ENCODE peak calls at places on chromosomes 5 and 9, in six cellular contexts. One of them, this sample, is unnamed.

GRCh38 chr5:1747803-1748085 is 51.9 kb downstream of the MRPL36 start:
- DNase-seq in CD8-positive, alpha-beta memory T cell: no peak
- DNase-seq in IMR-90: no peak
- DNase-seq in naive thymus-derived CD4-positive, alpha-beta T cell: no peak
- DNase-seq in GM23248: no peak
- DNase-seq in effector memory CD4-positive, alpha-beta T cell: no peak
- DNase-seq in this sample: peak; percentile 3

GRCh38 chr9:129270205-129270604 is 92.1 kb upstream of the IER5L start:
- DNase-seq in naive thymus-derived CD4-positive, alpha-beta T cell: no peak
- DNase-seq in IMR-90: no peak
- DNase-seq in GM23248: no peak
- DNase-seq in effector memory CD4-positive, alpha-beta T cell: no peak
- DNase-seq in CD8-positive, alpha-beta memory T cell: peak; percentile 41
- DNase-seq in this sample: no peak

GRCh38 chr5:25444697-25445096 is 799.9 kb upstream of the CDH10 start:
- DNase-seq in GM23248: no peak
- DNase-seq in effector memory CD4-positive, alpha-beta T cell: no peak
- DNase-seq in CD8-positive, alpha-beta memory T cell: no peak
- DNase-seq in naive thymus-derived CD4-positive, alpha-beta T cell: no peak
- DNase-seq in IMR-90: no peak
- DNase-seq in this sample: no peak

GRCh38 chr9:121690316-121690715 is 38.9 kb downstream of the DAB2IP start:
- DNase-seq in IMR-90: no peak
- DNase-seq in naive thymus-derived CD4-positive, alpha-beta T cell: no peak
- DNase-seq in effector memory CD4-positive, alpha-beta T cell: no peak
- DNase-seq in CD8-positive, alpha-beta memory T cell: no peak
- DNase-seq in GM23248: peak; percentile 50
- DNase-seq in this sample: no peak

GRCh38 chr9:95084254-95084934 is 233.1 kb downstream of the FANCC start:
- DNase-seq in GM23248: no peak
- DNase-seq in effector memory CD4-positive, alpha-beta T cell: no peak
- DNase-seq in CD8-positive, alpha-beta memory T cell: no peak
- DNase-seq in IMR-90: no peak
- DNase-seq in naive thymus-derived CD4-positive, alpha-beta T cell: no peak
- DNase-seq in this sample: no peak

GRCh38 chr5:43191740-43192557 is at the start of gene NIM1K:
- DNase-seq in effector memory CD4-positive, alpha-beta T cell: peak; percentile 3
- DNase-seq in GM23248: peak; percentile 54
- DNase-seq in IMR-90: peak; percentile 27
- DNase-seq in naive thymus-derived CD4-positive, alpha-beta T cell: peak; percentile 13
- DNase-seq in CD8-positive, alpha-beta memory T cell: peak; percentile 25
- DNase-seq in this sample: peak; percentile 11

GRCh38 chr9:10613413-10613812 is 611 bp upstream of the PTPRD start:
- DNase-seq in naive thymus-derived CD4-positive, alpha-beta T cell: no peak
- DNase-seq in IMR-90: no peak
- DNase-seq in effector memory CD4-positive, alpha-beta T cell: no peak
- DNase-seq in CD8-positive, alpha-beta memory T cell: no peak
- DNase-seq in GM23248: no peak
- DNase-seq in this sample: no peak

GRCh38 chr5:171855798-171856772 is 70.5 kb downstream of the SMIM23 start:
- DNase-seq in GM23248: no peak
- DNase-seq in CD8-positive, alpha-beta memory T cell: peak; percentile 1
- DNase-seq in IMR-90: peak; percentile 32
- DNase-seq in effector memory CD4-positive, alpha-beta T cell: no peak
- DNase-seq in naive thymus-derived CD4-positive, alpha-beta T cell: no peak
- DNase-seq in this sample: no peak

GRCh38 chr5:83846601-83847000 is 125.9 kb upstream of the HAPLN1 start:
- DNase-seq in naive thymus-derived CD4-positive, alpha-beta T cell: no peak
- DNase-seq in IMR-90: no peak
- DNase-seq in GM23248: no peak
- DNase-seq in effector memory CD4-positive, alpha-beta T cell: no peak
- DNase-seq in CD8-positive, alpha-beta memory T cell: no peak
- DNase-seq in this sample: no peak

GRCh38 chr5:163915481-163915961 is 410.1 kb downstream of the MAT2B start:
- DNase-seq in effector memory CD4-positive, alpha-beta T cell: no peak
- DNase-seq in naive thymus-derived CD4-positive, alpha-beta T cell: no peak
- DNase-seq in CD8-positive, alpha-beta memory T cell: no peak
- DNase-seq in GM23248: no peak
- DNase-seq in IMR-90: peak; percentile 57
- DNase-seq in this sample: no peak

GRCh38 chr5:150298701-150299451 is 3.8 kb downstream of the ARSI start:
- DNase-seq in naive thymus-derived CD4-positive, alpha-beta T cell: no peak
- DNase-seq in GM23248: peak; percentile 99
- DNase-seq in IMR-90: peak; percentile 99
- DNase-seq in effector memory CD4-positive, alpha-beta T cell: no peak
- DNase-seq in CD8-positive, alpha-beta memory T cell: no peak
- DNase-seq in this sample: no peak

GRCh38 chr5:154403776-154404387 is 41.9 kb upstream of the SAP30L start:
- DNase-seq in CD8-positive, alpha-beta memory T cell: no peak
- DNase-seq in GM23248: peak; percentile 26
- DNase-seq in IMR-90: no peak
- DNase-seq in effector memory CD4-positive, alpha-beta T cell: no peak
- DNase-seq in naive thymus-derived CD4-positive, alpha-beta T cell: no peak
- DNase-seq in this sample: no peak

GRCh38 chr9:121178676-121179372 is 22.8 kb downstream of the RAB14 start:
- DNase-seq in naive thymus-derived CD4-positive, alpha-beta T cell: no peak
- DNase-seq in GM23248: no peak
- DNase-seq in effector memory CD4-positive, alpha-beta T cell: no peak
- DNase-seq in CD8-positive, alpha-beta memory T cell: no peak
- DNase-seq in IMR-90: no peak
- DNase-seq in this sample: no peak

GRCh38 chr5:84885479-84886258 is 501.0 kb upstream of the EDIL3 start:
- DNase-seq in effector memory CD4-positive, alpha-beta T cell: no peak
- DNase-seq in GM23248: no peak
- DNase-seq in IMR-90: peak; percentile 78
- DNase-seq in naive thymus-derived CD4-positive, alpha-beta T cell: no peak
- DNase-seq in CD8-positive, alpha-beta memory T cell: no peak
- DNase-seq in this sample: peak; percentile 66

GRCh38 chr5:79229357-79230174 is 6.4 kb upstream of the JMY start:
- DNase-seq in GM23248: peak; percentile 88
- DNase-seq in naive thymus-derived CD4-positive, alpha-beta T cell: no peak
- DNase-seq in effector memory CD4-positive, alpha-beta T cell: peak; percentile 11
- DNase-seq in CD8-positive, alpha-beta memory T cell: no peak
- DNase-seq in IMR-90: peak; percentile 81
- DNase-seq in this sample: no peak

GRCh38 chr5:115415143-115415491 is 118.7 kb upstream of the CCDC112 start:
- DNase-seq in effector memory CD4-positive, alpha-beta T cell: no peak
- DNase-seq in naive thymus-derived CD4-positive, alpha-beta T cell: no peak
- DNase-seq in GM23248: peak; percentile 79
- DNase-seq in IMR-90: peak; percentile 82
- DNase-seq in CD8-positive, alpha-beta memory T cell: no peak
- DNase-seq in this sample: no peak

GRCh38 chr5:143261748-143262392 is 141.6 kb downstream of the NR3C1 start:
- DNase-seq in GM23248: peak; percentile 88
- DNase-seq in naive thymus-derived CD4-positive, alpha-beta T cell: no peak
- DNase-seq in effector memory CD4-positive, alpha-beta T cell: no peak
- DNase-seq in CD8-positive, alpha-beta memory T cell: no peak
- DNase-seq in IMR-90: peak; percentile 89
- DNase-seq in this sample: no peak

GRCh38 chr5:168007286-168007685 is 284.2 kb upstream of the WWC1 start:
- DNase-seq in GM23248: no peak
- DNase-seq in IMR-90: no peak
- DNase-seq in effector memory CD4-positive, alpha-beta T cell: no peak
- DNase-seq in naive thymus-derived CD4-positive, alpha-beta T cell: no peak
- DNase-seq in CD8-positive, alpha-beta memory T cell: no peak
- DNase-seq in this sample: no peak

GRCh38 chr5:142819816-142820215 is 49.6 kb downstream of the ARHGAP26 start:
- DNase-seq in IMR-90: peak; percentile 57
- DNase-seq in CD8-positive, alpha-beta memory T cell: no peak
- DNase-seq in GM23248: peak; percentile 64
- DNase-seq in effector memory CD4-positive, alpha-beta T cell: no peak
- DNase-seq in naive thymus-derived CD4-positive, alpha-beta T cell: no peak
- DNase-seq in this sample: no peak

GRCh38 chr9:129580211-129580915 is 40.5 kb downstream of the C9orf50 start:
- DNase-seq in IMR-90: no peak
- DNase-seq in naive thymus-derived CD4-positive, alpha-beta T cell: no peak
- DNase-seq in effector memory CD4-positive, alpha-beta T cell: no peak
- DNase-seq in GM23248: no peak
- DNase-seq in CD8-positive, alpha-beta memory T cell: no peak
- DNase-seq in this sample: no peak

GRCh38 chr5:53361708-53362107 is 118.7 kb upstream of the FST start:
- DNase-seq in CD8-positive, alpha-beta memory T cell: no peak
- DNase-seq in IMR-90: no peak
- DNase-seq in GM23248: no peak
- DNase-seq in naive thymus-derived CD4-positive, alpha-beta T cell: no peak
- DNase-seq in effector memory CD4-positive, alpha-beta T cell: no peak
- DNase-seq in this sample: no peak

GRCh38 chr9:79610019-79610760 is 38.4 kb downstream of the TLE4 start:
- DNase-seq in CD8-positive, alpha-beta memory T cell: no peak
- DNase-seq in naive thymus-derived CD4-positive, alpha-beta T cell: no peak
- DNase-seq in IMR-90: peak; percentile 45
- DNase-seq in effector memory CD4-positive, alpha-beta T cell: no peak
- DNase-seq in GM23248: peak; percentile 56
- DNase-seq in this sample: no peak

GRCh38 chr9:79613145-79613544 is 41.4 kb downstream of the TLE4 start:
- DNase-seq in effector memory CD4-positive, alpha-beta T cell: no peak
- DNase-seq in CD8-positive, alpha-beta memory T cell: no peak
- DNase-seq in IMR-90: no peak
- DNase-seq in GM23248: no peak
- DNase-seq in naive thymus-derived CD4-positive, alpha-beta T cell: no peak
- DNase-seq in this sample: no peak

GRCh38 chr9:79604921-79605562 is 33.3 kb downstream of the TLE4 start:
- DNase-seq in naive thymus-derived CD4-positive, alpha-beta T cell: no peak
- DNase-seq in effector memory CD4-positive, alpha-beta T cell: no peak
- DNase-seq in GM23248: peak; percentile 16
- DNase-seq in IMR-90: no peak
- DNase-seq in CD8-positive, alpha-beta memory T cell: no peak
- DNase-seq in this sample: no peak

GRCh38 chr9:79611091-79611614 is 39.4 kb downstream of the TLE4 start:
- DNase-seq in IMR-90: peak; percentile 96
- DNase-seq in naive thymus-derived CD4-positive, alpha-beta T cell: no peak
- DNase-seq in effector memory CD4-positive, alpha-beta T cell: no peak
- DNase-seq in CD8-positive, alpha-beta memory T cell: no peak
- DNase-seq in GM23248: peak; percentile 87
- DNase-seq in this sample: no peak

GRCh38 chr9:79609468-79610018 is 37.8 kb downstream of the TLE4 start:
- DNase-seq in CD8-positive, alpha-beta memory T cell: no peak
- DNase-seq in IMR-90: no peak
- DNase-seq in naive thymus-derived CD4-positive, alpha-beta T cell: no peak
- DNase-seq in GM23248: no peak
- DNase-seq in effector memory CD4-positive, alpha-beta T cell: no peak
- DNase-seq in this sample: no peak
- H3K4me1 ChIP-seq in CD8-positive, alpha-beta memory T cell: peaks cover 14% of the 10 kb centered on the region
- H3K4me1 ChIP-seq in IMR-90: peaks cover 16% of the 10 kb centered on the region
- H3K4me1 ChIP-seq in naive thymus-derived CD4-positive, alpha-beta T cell: peaks cover 3% of the 10 kb centered on the region
- H3K4me1 ChIP-seq in GM23248: peaks cover 44% of the 10 kb centered on the region
- H3K4me1 ChIP-seq in effector memory CD4-positive, alpha-beta T cell: peaks cover 5% of the 10 kb centered on the region
- H3K4me1 ChIP-seq in this sample: peaks cover 8% of the 10 kb centered on the region

GRCh38 chr9:109314011-109314531 is 6.8 kb downstream of the EPB41L4B start:
- DNase-seq in effector memory CD4-positive, alpha-beta T cell: no peak
- DNase-seq in GM23248: no peak
- DNase-seq in CD8-positive, alpha-beta memory T cell: no peak
- DNase-seq in IMR-90: no peak
- DNase-seq in naive thymus-derived CD4-positive, alpha-beta T cell: no peak
- DNase-seq in this sample: no peak

GRCh38 chr9:109311281-109311680 is 9.6 kb downstream of the EPB41L4B start:
- DNase-seq in naive thymus-derived CD4-positive, alpha-beta T cell: no peak
- DNase-seq in effector memory CD4-positive, alpha-beta T cell: no peak
- DNase-seq in IMR-90: peak; percentile 27
- DNase-seq in GM23248: peak; percentile 35
- DNase-seq in CD8-positive, alpha-beta memory T cell: no peak
- DNase-seq in this sample: no peak

GRCh38 chr9:109311731-109312130 is 9.1 kb downstream of the EPB41L4B start:
- DNase-seq in naive thymus-derived CD4-positive, alpha-beta T cell: no peak
- DNase-seq in IMR-90: no peak
- DNase-seq in GM23248: no peak
- DNase-seq in effector memory CD4-positive, alpha-beta T cell: no peak
- DNase-seq in CD8-positive, alpha-beta memory T cell: no peak
- DNase-seq in this sample: no peak

GRCh38 chr9:109313351-109313750 is 7.5 kb downstream of the EPB41L4B start:
- DNase-seq in naive thymus-derived CD4-positive, alpha-beta T cell: no peak
- DNase-seq in CD8-positive, alpha-beta memory T cell: no peak
- DNase-seq in GM23248: no peak
- DNase-seq in effector memory CD4-positive, alpha-beta T cell: no peak
- DNase-seq in IMR-90: no peak
- DNase-seq in this sample: no peak

DNA sequence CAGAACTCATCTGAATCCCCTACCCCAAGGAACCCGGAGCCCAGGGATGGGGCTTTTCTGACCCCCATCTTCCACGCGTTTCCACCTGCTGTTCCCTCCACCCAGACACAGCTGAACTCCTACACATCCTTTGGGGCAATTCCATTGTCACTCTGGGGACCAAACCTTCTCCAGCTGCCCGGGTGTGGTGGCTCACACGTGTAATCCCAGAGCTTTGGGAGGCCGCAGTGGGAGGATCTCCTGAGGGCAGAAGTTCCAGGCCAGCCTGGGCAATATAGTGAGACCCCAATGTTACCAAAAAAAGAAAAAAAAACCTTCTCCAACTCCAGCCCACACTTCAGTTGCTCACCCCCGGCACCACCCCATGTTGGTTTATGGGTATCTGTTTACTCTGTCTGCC is 8.1 kb downstream of the EPB41L4B start:
- DNase-seq in GM23248: no peak
- DNase-seq in IMR-90: no peak
- DNase-seq in CD8-positive, alpha-beta memory T cell: no peak
- DNase-seq in naive thymus-derived CD4-positive, alpha-beta T cell: no peak
- DNase-seq in effector memory CD4-positive, alpha-beta T cell: no peak
- DNase-seq in this sample: no peak
- H3K4me1 ChIP-seq in GM23248: peaks cover 24% of the 10 kb centered on the region
- H3K4me1 ChIP-seq in IMR-90: peaks cover 2% of the 10 kb centered on the region
- H3K4me1 ChIP-seq in CD8-positive, alpha-beta memory T cell: no peaks in the 10 kb centered on the region
- H3K4me1 ChIP-seq in naive thymus-derived CD4-positive, alpha-beta T cell: no peaks in the 10 kb centered on the region
- H3K4me1 ChIP-seq in effector memory CD4-positive, alpha-beta T cell: no peaks in the 10 kb centered on the region
- H3K4me1 ChIP-seq in this sample: peaks cover 7% of the 10 kb centered on the region

GRCh38 chr9:27497883-27498553 is 26.1 kb upstream of the IFNK start:
- DNase-seq in GM23248: no peak
- DNase-seq in effector memory CD4-positive, alpha-beta T cell: no peak
- DNase-seq in CD8-positive, alpha-beta memory T cell: no peak
- DNase-seq in IMR-90: no peak
- DNase-seq in naive thymus-derived CD4-positive, alpha-beta T cell: no peak
- DNase-seq in this sample: no peak
- H3K4me1 ChIP-seq in GM23248: peaks cover 6% of the 10 kb centered on the region
- H3K4me1 ChIP-seq in effector memory CD4-positive, alpha-beta T cell: no peaks in the 10 kb centered on the region
- H3K4me1 ChIP-seq in CD8-positive, alpha-beta memory T cell: no peaks in the 10 kb centered on the region
- H3K4me1 ChIP-seq in IMR-90: no peaks in the 10 kb centered on the region
- H3K4me1 ChIP-seq in naive thymus-derived CD4-positive, alpha-beta T cell: no peaks in the 10 kb centered on the region
- H3K4me1 ChIP-seq in this sample: no peaks in the 10 kb centered on the region

GRCh38 chr5:109692852-109693251 is 3.1 kb downstream of the MAN2A1 start:
- DNase-seq in naive thymus-derived CD4-positive, alpha-beta T cell: no peak
- DNase-seq in CD8-positive, alpha-beta memory T cell: no peak
- DNase-seq in GM23248: no peak
- DNase-seq in IMR-90: no peak
- DNase-seq in effector memory CD4-positive, alpha-beta T cell: no peak
- DNase-seq in this sample: no peak
- H3K4me1 ChIP-seq in naive thymus-derived CD4-positive, alpha-beta T cell: peaks cover 45% of the 10 kb centered on the region
- H3K4me1 ChIP-seq in CD8-positive, alpha-beta memory T cell: peaks cover 58% of the 10 kb centered on the region
- H3K4me1 ChIP-seq in GM23248: peaks cover 36% of the 10 kb centered on the region
- H3K4me1 ChIP-seq in IMR-90: peaks cover 18% of the 10 kb centered on the region
- H3K4me1 ChIP-seq in effector memory CD4-positive, alpha-beta T cell: peaks cover 28% of the 10 kb centered on the region
- H3K4me1 ChIP-seq in this sample: peaks cover 6% of the 10 kb centered on the region